ENCODE peak calls at places on chromosomes 5 and 9, in eight cellular contexts. N is nucleus accumbens; I is effector memory CD8-positive, alpha-beta T cell; P is ovary; Q is Caki2; E is stimulated activated naive CD8-positive, alpha-beta T cell treated with anti-CD3 and anti-CD28 coated beads, Interleukin-15, Interleukin-2, amounts not matched to agents 100 U/mL and 50 U/mL, for 24 hours; O is A549; H is COR-L47. T is an unnamed sample.

GRCh38 chr5:14880688-14881087 is 9.1 kb upstream of the ANKH start:
- DNase-seq in Q (no peak), P (no peak), O (peak), N (no peak), E (no peak), I (no peak), H (no peak), T (no peak)

GRCh38 chr5:158880514-158881001 is 219.2 kb downstream of the EBF1 start:
- DNase-seq in P (no peak), N (no peak), I (no peak), E (no peak), O (no peak), H (no peak), Q (no peak), T (no peak)

GRCh38 chr9:2645569-2645968 is 24.0 kb downstream of the VLDLR start:
- DNase-seq in O (no peak), P (no peak), Q (no peak), E (no peak), I (no peak), H (no peak), N (no peak), T (no peak)

GRCh38 chr5:179061025-179061424 is 852 bp downstream of the ZNF354C start:
- DNase-seq in P (peak), N (no peak), I (no peak), H (no peak), Q (no peak), O (no peak), E (peak), T (no peak)

GRCh38 chr9:35842020-35842745 is 13.2 kb downstream of the TMEM8B start:
- DNase-seq in I (no peak), Q (no peak), E (no peak), N (no peak), P (no peak), O (no peak), H (no peak), T (no peak)

GRCh38 chr5:36073595-36074216 is 7.0 kb upstream of the UGT3A2 start:
- DNase-seq in Q (no peak), P (no peak), H (peak), N (no peak), I (no peak), E (no peak), O (peak), T (no peak)

GRCh38 chr5:140113180-140113698 is 670 bp upstream of the PURA start:
- DNase-seq in I (no peak), N (no peak), Q (no peak), O (no peak), H (peak), P (peak), E (peak), T (no peak)

GRCh38 chr5:8399471-8399870 is 530.5 kb downstream of the MTRR start:
- DNase-seq in Q (no peak), E (no peak), P (no peak), H (peak), O (no peak), N (no peak), I (no peak), T (no peak)

GRCh38 chr9:38641985-38642864 is 21.8 kb upstream of the ANKRD18A start:
- DNase-seq in Q (peak), E (no peak), H (peak), N (peak), O (peak), P (no peak), I (no peak), T (peak)